ENCODE peak calls at places on chromosomes 11 and 22, in ten cellular contexts. T, L, D, J, O, M, H, I, K and Z are unnamed samples.

GRCh38 chr11:1966531-1966930 is 19.4 kb downstream of the MRPL23 start:
- DNase-seq in T (no peak), L (no peak), D (no peak), J (no peak), O (no peak), M (no peak), H (no peak), I (no peak), K (no peak), Z (peak; percentile 8)

GRCh38 chr22:22761606-22761962 is 117.2 kb downstream of the GGTLC2 start:
- DNase-seq in T (no peak), L (no peak), D (peak; percentile 22), J (no peak), O (no peak), M (no peak), H (no peak), I (peak; percentile 5), K (no peak), Z (peak; percentile 30)

GRCh38 chr22:36191106-36191836 is 10.3 kb downstream of the APOL4 start:
- DNase-seq in T (no peak), L (peak; percentile 28), D (peak; percentile 75), J (no peak), O (no peak), M (no peak), H (peak; percentile 7), I (peak; percentile 29), K (no peak), Z (no peak)

GRCh38 chr11:68044898-68045351 is 6.1 kb downstream of the TCIRG1 start:
- DNase-seq in T (no peak), L (no peak), D (no peak), J (no peak), O (no peak), M (no peak), H (no peak), I (no peak), K (no peak), Z (no peak)

GRCh38 chr11:5367461-5368074 is 16.0 kb upstream of the OR51M1 start:
- DNase-seq in T (no peak), L (peak; percentile 64), D (peak; percentile 43), J (no peak), O (no peak), M (no peak), H (peak; percentile 92), I (peak; percentile 91), K (no peak), Z (no peak)

GRCh38 chr11:92837595-92837994 is 131.9 kb upstream of the MTNR1B start:
- DNase-seq in T (no peak), L (no peak), D (no peak), J (no peak), O (no peak), M (peak; percentile 90), H (no peak), I (no peak), K (no peak), Z (no peak)

GRCh38 chr22:27139935-27140493 is 482.6 kb downstream of the MIAT start:
- DNase-seq in T (no peak), L (peak; percentile 88), D (peak; percentile 80), J (no peak), O (no peak), M (peak; percentile 83), H (peak; percentile 88), I (peak; percentile 91), K (no peak), Z (no peak)

GRCh38 chr11:33976351-33977199 is 75.0 kb upstream of the CAPRIN1 start:
- DNase-seq in T (no peak), L (peak; percentile 88), D (peak; percentile 11), J (no peak), O (no peak), M (no peak), H (peak; percentile 75), I (no peak), K (no peak), Z (no peak)

GRCh38 chr22:29555065-29555644 is 1.6 kb upstream of the THOC5 start:
- DNase-seq in T (no peak), L (no peak), D (peak; percentile 34), J (no peak), O (no peak), M (no peak), H (peak; percentile 14), I (no peak), K (no peak), Z (no peak)

GRCh38 chr22:29553391-29554224 is at the start of gene THOC5:
- DNase-seq in T (peak; percentile 95), L (peak; percentile 97), D (peak; percentile 95), J (peak; percentile 96), O (peak; percentile 89), M (peak; percentile 96), H (peak; percentile 96), I (peak; percentile 96), K (peak; percentile 44), Z (peak; percentile 97)

GRCh38 chr22:29550005-29550404 is 3.6 kb downstream of the THOC5 start:
- DNase-seq in T (no peak), L (no peak), D (no peak), J (no peak), O (no peak), M (no peak), H (no peak), I (no peak), K (no peak), Z (no peak)
- TF ChIP-seq CTCF in T (no peak), L (no peak), D (no peak), J (no peak), O (no peak), M (no peak), H (no peak), I (no peak), K (no peak), Z (no peak)

GRCh38 chr11:844693-845644 is 2.3 kb downstream of the TSPAN4 start:
- DNase-seq in T (peak; percentile 62), L (peak; percentile 98), D (peak; percentile 94), J (peak; percentile 81), O (peak; percentile 72), M (peak; percentile 29), H (peak; percentile 96), I (peak; percentile 89), K (no peak), Z (peak; percentile 97)

GRCh38 chr11:847876-848275 is 5.2 kb downstream of the TSPAN4 start:
- DNase-seq in T (no peak), L (no peak), D (no peak), J (no peak), O (no peak), M (no peak), H (no peak), I (no peak), K (no peak), Z (no peak)

GRCh38 chr11:846496-847098 is 3.9 kb downstream of the TSPAN4 start:
- DNase-seq in T (no peak), L (no peak), D (peak; percentile 72), J (no peak), O (no peak), M (peak; percentile 87), H (no peak), I (peak; percentile 67), K (no peak), Z (no peak)

GRCh38 chr11:843818-844692 is 1.4 kb downstream of the TSPAN4 start:
- DNase-seq in T (peak; percentile 60), L (peak; percentile 98), D (peak; percentile 94), J (no peak), O (peak; percentile 77), M (peak; percentile 71), H (peak; percentile 98), I (peak; percentile 95), K (no peak), Z (peak; percentile 95)

GRCh38 chr11:845872-846271 is 3.2 kb downstream of the TSPAN4 start:
- DNase-seq in T (no peak), L (peak; percentile 63), D (no peak), J (no peak), O (no peak), M (no peak), H (peak; percentile 36), I (no peak), K (no peak), Z (no peak)
- TF ChIP-seq CTCF in T (no peak), L (no peak), D (no peak), J (no peak), O (no peak), M (no peak), H (no peak), I (no peak), K (no peak), Z (no peak)

DNA sequence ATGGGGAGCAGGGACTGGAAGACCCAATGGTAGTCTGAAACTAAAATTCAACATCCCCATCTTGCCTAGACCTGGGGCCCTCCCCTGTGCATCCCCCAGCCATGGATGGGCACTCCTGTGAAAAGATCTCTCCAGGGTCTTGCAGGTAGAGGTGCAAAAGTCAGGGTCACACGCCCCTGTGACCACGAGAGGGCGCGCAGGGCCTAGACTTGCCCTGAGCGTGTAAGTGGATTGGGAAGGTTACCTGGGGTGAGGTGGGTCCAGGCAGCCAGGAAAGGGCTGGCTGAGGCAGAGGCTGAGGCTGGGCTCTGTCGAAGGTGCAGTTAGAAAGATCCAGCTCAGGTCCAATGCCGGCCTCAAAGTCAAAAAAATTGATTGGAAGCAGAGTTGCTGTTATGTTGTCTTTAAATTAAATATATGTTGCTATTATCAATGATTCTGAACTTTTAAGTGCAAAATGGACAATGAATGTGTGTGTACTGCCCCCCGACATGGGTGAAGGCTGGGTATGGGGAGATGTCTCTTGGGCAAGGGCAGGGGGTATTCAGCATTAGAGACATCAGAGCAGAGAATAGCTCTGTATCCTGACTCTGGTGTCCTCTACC is 4.8 kb upstream of the POU2F3 start:
- DNase-seq in T (peak; percentile 76), L (peak; percentile 68), D (peak; percentile 49), J (peak; percentile 83), O (peak; percentile 81), M (peak; percentile 87), H (peak; percentile 68), I (peak; percentile 58), K (no peak), Z (no peak)
- TF ChIP-seq CTCF in T (peak; percentile 71), L (peak; percentile 87), D (peak; percentile 69), J (peak; percentile 95), O (peak; percentile 82), M (peak; percentile 89), H (peak; percentile 85), I (peak; percentile 83), K (peak; percentile 73), Z (peak; percentile 77)

GRCh38 chr11:71490731-71491390 is 36.2 kb upstream of the KRTAP5-7 start:
- DNase-seq in T (no peak), L (no peak), D (no peak), J (no peak), O (no peak), M (no peak), H (no peak), I (no peak), K (no peak), Z (peak; percentile 80)

GRCh38 chr11:71489311-71490043 is 36.5 kb downstream of the NADSYN1 start:
- DNase-seq in T (peak; percentile 20), L (peak; percentile 47), D (peak; percentile 30), J (peak; percentile 87), O (no peak), M (peak; percentile 65), H (peak; percentile 62), I (peak; percentile 74), K (no peak), Z (peak; percentile 80)

GRCh38 chr11:71488086-71488967 is 35.3 kb downstream of the NADSYN1 start:
- DNase-seq in T (no peak), L (peak; percentile 62), D (no peak), J (no peak), O (no peak), M (peak; percentile 86), H (peak; percentile 59), I (peak; percentile 20), K (no peak), Z (peak; percentile 68)

GRCh38 chr11:71490044-71490730 is 36.9 kb upstream of the KRTAP5-7 start:
- DNase-seq in T (no peak), L (no peak), D (no peak), J (no peak), O (no peak), M (no peak), H (no peak), I (no peak), K (no peak), Z (peak; percentile 66)

GRCh38 chr11:71488968-71489265 is 35.9 kb downstream of the NADSYN1 start:
- DNase-seq in T (no peak), L (no peak), D (no peak), J (no peak), O (no peak), M (no peak), H (no peak), I (no peak), K (no peak), Z (no peak)
- TF ChIP-seq CTCF in T (no peak), L (no peak), D (no peak), J (no peak), O (no peak), M (no peak), H (no peak), I (no peak), K (no peak), Z (no peak)